ENCODE peak calls at places on chromosomes 16 and 17, in seven cellular contexts. One of them, this sample, is unnamed.

GRCh38 chr17:35448214-35448898 is at the start of gene SLFN13:
- DNase-seq in prostate gland: peak
- DNase-seq in BJ: no peak
- DNase-seq in fibroblast of pulmonary artery: peak
- DNase-seq in keratinocyte: peak
- DNase-seq in heart right ventricle: peak
- DNase-seq in CD14-positive monocyte: peak
- DNase-seq in this sample: peak

GRCh38 chr17:31560836-31561235 is 169.4 kb downstream of the RAB11FIP4 start:
- DNase-seq in keratinocyte: no peak
- DNase-seq in heart right ventricle: no peak
- DNase-seq in fibroblast of pulmonary artery: no peak
- DNase-seq in CD14-positive monocyte: no peak
- DNase-seq in BJ: no peak
- DNase-seq in prostate gland: no peak
- DNase-seq in this sample: no peak

GRCh38 chr16:30417447-30418349 is 10.3 kb downstream of the ZNF771 start:
- DNase-seq in CD14-positive monocyte: peak
- DNase-seq in keratinocyte: no peak
- DNase-seq in prostate gland: peak
- DNase-seq in heart right ventricle: peak
- DNase-seq in BJ: peak
- DNase-seq in fibroblast of pulmonary artery: peak
- DNase-seq in this sample: peak

GRCh38 chr16:56639045-56639444 is 579 bp downstream of the MT1A start:
- DNase-seq in fibroblast of pulmonary artery: no peak
- DNase-seq in BJ: no peak
- DNase-seq in CD14-positive monocyte: no peak
- DNase-seq in prostate gland: no peak
- DNase-seq in heart right ventricle: no peak
- DNase-seq in keratinocyte: no peak
- DNase-seq in this sample: no peak

GRCh38 chr16:22264786-22265185 is 32.4 kb upstream of the POLR3E start:
- DNase-seq in fibroblast of pulmonary artery: no peak
- DNase-seq in BJ: no peak
- DNase-seq in prostate gland: no peak
- DNase-seq in heart right ventricle: no peak
- DNase-seq in keratinocyte: no peak
- DNase-seq in CD14-positive monocyte: no peak
- DNase-seq in this sample: no peak

GRCh38 chr16:28514246-28514645 is 7.6 kb upstream of the IL27 start:
- DNase-seq in CD14-positive monocyte: no peak
- DNase-seq in keratinocyte: no peak
- DNase-seq in fibroblast of pulmonary artery: no peak
- DNase-seq in heart right ventricle: no peak
- DNase-seq in prostate gland: no peak
- DNase-seq in BJ: no peak
- DNase-seq in this sample: no peak

GRCh38 chr17:50476545-50477315 is 1.9 kb upstream of the RSAD1 start:
- DNase-seq in heart right ventricle: no peak
- DNase-seq in fibroblast of pulmonary artery: no peak
- DNase-seq in CD14-positive monocyte: no peak
- DNase-seq in BJ: no peak
- DNase-seq in prostate gland: no peak
- DNase-seq in keratinocyte: no peak
- DNase-seq in this sample: no peak

GRCh38 chr17:72978593-72979218 is 113.8 kb downstream of the SLC39A11 start:
- DNase-seq in fibroblast of pulmonary artery: no peak
- DNase-seq in CD14-positive monocyte: no peak
- DNase-seq in BJ: no peak
- DNase-seq in heart right ventricle: no peak
- DNase-seq in keratinocyte: no peak
- DNase-seq in prostate gland: no peak
- DNase-seq in this sample: no peak

GRCh38 chr17:19670906-19671305 is 22.4 kb downstream of the ALDH3A2 start:
- DNase-seq in keratinocyte: no peak
- DNase-seq in CD14-positive monocyte: no peak
- DNase-seq in prostate gland: no peak
- DNase-seq in fibroblast of pulmonary artery: no peak
- DNase-seq in heart right ventricle: no peak
- DNase-seq in BJ: no peak
- DNase-seq in this sample: no peak

GRCh38 chr16:2450975-2451381 is 8.9 kb upstream of the TEDC2 start:
- DNase-seq in prostate gland: no peak
- DNase-seq in fibroblast of pulmonary artery: no peak
- DNase-seq in keratinocyte: no peak
- DNase-seq in CD14-positive monocyte: no peak
- DNase-seq in heart right ventricle: no peak
- DNase-seq in BJ: no peak
- DNase-seq in this sample: no peak

GRCh38 chr16:14304891-14305459 is 233.9 kb downstream of the MRTFB start:
- DNase-seq in CD14-positive monocyte: no peak
- DNase-seq in prostate gland: no peak
- DNase-seq in fibroblast of pulmonary artery: no peak
- DNase-seq in heart right ventricle: no peak
- DNase-seq in BJ: no peak
- DNase-seq in keratinocyte: no peak
- DNase-seq in this sample: no peak

GRCh38 chr16:311725-312124 is 28.8 kb downstream of the PDIA2 start:
- DNase-seq in keratinocyte: no peak
- DNase-seq in fibroblast of pulmonary artery: no peak
- DNase-seq in prostate gland: no peak
- DNase-seq in BJ: no peak
- DNase-seq in CD14-positive monocyte: no peak
- DNase-seq in heart right ventricle: no peak
- DNase-seq in this sample: no peak

GRCh38 chr16:51445250-51445649 is 294.2 kb upstream of the SALL1 start:
- DNase-seq in CD14-positive monocyte: no peak
- DNase-seq in heart right ventricle: no peak
- DNase-seq in fibroblast of pulmonary artery: no peak
- DNase-seq in prostate gland: no peak
- DNase-seq in keratinocyte: no peak
- DNase-seq in BJ: no peak
- DNase-seq in this sample: no peak

GRCh38 chr16:1539720-1540555 is 6.5 kb downstream of the TMEM204 start:
- DNase-seq in keratinocyte: no peak
- DNase-seq in CD14-positive monocyte: no peak
- DNase-seq in prostate gland: no peak
- DNase-seq in heart right ventricle: no peak
- DNase-seq in BJ: no peak
- DNase-seq in fibroblast of pulmonary artery: no peak
- DNase-seq in this sample: no peak

GRCh38 chr16:61836804-61837398 is 199.3 kb downstream of the CDH8 start:
- DNase-seq in keratinocyte: no peak
- DNase-seq in CD14-positive monocyte: no peak
- DNase-seq in heart right ventricle: no peak
- DNase-seq in fibroblast of pulmonary artery: peak
- DNase-seq in BJ: no peak
- DNase-seq in prostate gland: no peak
- DNase-seq in this sample: no peak

GRCh38 chr16:35510701-35511100 is 2051.3 kb downstream of the TP53TG3F start:
- DNase-seq in keratinocyte: peak
- DNase-seq in heart right ventricle: no peak
- DNase-seq in BJ: no peak
- DNase-seq in CD14-positive monocyte: no peak
- DNase-seq in fibroblast of pulmonary artery: no peak
- DNase-seq in prostate gland: no peak
- DNase-seq in this sample: no peak

GRCh38 chr17:78557598-78558039 is 19.6 kb downstream of the DNAH17 start:
- DNase-seq in prostate gland: no peak
- DNase-seq in CD14-positive monocyte: no peak
- DNase-seq in fibroblast of pulmonary artery: peak
- DNase-seq in heart right ventricle: no peak
- DNase-seq in BJ: peak
- DNase-seq in keratinocyte: no peak
- DNase-seq in this sample: peak

GRCh38 chr16:73610605-73611177 is 562.8 kb upstream of the ZFHX3 start:
- DNase-seq in fibroblast of pulmonary artery: no peak
- DNase-seq in prostate gland: no peak
- DNase-seq in CD14-positive monocyte: no peak
- DNase-seq in BJ: no peak
- DNase-seq in heart right ventricle: no peak
- DNase-seq in keratinocyte: no peak
- DNase-seq in this sample: no peak

GRCh38 chr16:54159490-54160080 is 127.0 kb downstream of the IRX3 start:
- DNase-seq in fibroblast of pulmonary artery: no peak
- DNase-seq in heart right ventricle: no peak
- DNase-seq in prostate gland: no peak
- DNase-seq in BJ: no peak
- DNase-seq in CD14-positive monocyte: no peak
- DNase-seq in keratinocyte: no peak
- DNase-seq in this sample: no peak

GRCh38 chr16:54160939-54161897 is 125.4 kb downstream of the IRX3 start:
- DNase-seq in CD14-positive monocyte: no peak
- DNase-seq in BJ: no peak
- DNase-seq in prostate gland: no peak
- DNase-seq in keratinocyte: no peak
- DNase-seq in heart right ventricle: no peak
- DNase-seq in fibroblast of pulmonary artery: no peak
- DNase-seq in this sample: no peak

GRCh38 chr16:54156349-54156748 is 130.2 kb downstream of the IRX3 start:
- DNase-seq in CD14-positive monocyte: no peak
- DNase-seq in keratinocyte: no peak
- DNase-seq in fibroblast of pulmonary artery: no peak
- DNase-seq in heart right ventricle: no peak
- DNase-seq in BJ: no peak
- DNase-seq in prostate gland: no peak
- DNase-seq in this sample: no peak

GRCh38 chr16:54160252-54160860 is 126.2 kb downstream of the IRX3 start:
- DNase-seq in keratinocyte: no peak
- DNase-seq in prostate gland: no peak
- DNase-seq in heart right ventricle: no peak
- DNase-seq in fibroblast of pulmonary artery: no peak
- DNase-seq in BJ: no peak
- DNase-seq in CD14-positive monocyte: no peak
- DNase-seq in this sample: no peak

DNA sequence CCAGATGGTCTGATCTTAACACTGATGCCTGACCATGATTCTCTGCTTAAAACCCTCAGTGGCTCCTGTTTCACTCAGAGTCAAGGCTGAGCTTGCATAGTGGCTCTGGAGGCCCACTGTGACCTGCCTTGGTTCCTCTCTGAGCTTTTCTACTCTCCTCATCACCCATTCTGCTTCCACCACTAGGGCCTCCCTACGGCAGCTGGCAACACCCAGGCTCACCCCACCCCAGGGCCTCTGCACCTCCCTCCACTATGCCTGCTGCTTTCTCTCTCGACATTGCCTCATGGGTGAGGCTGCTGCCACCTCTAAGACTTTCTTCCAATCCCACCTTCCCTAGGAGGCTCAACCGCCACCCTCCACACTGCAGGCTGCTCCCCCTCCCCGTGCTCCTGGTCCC is 127.6 kb downstream of the IRX3 start:
- DNase-seq in BJ: no peak
- DNase-seq in prostate gland: no peak
- DNase-seq in heart right ventricle: no peak
- DNase-seq in keratinocyte: no peak
- DNase-seq in fibroblast of pulmonary artery: no peak
- DNase-seq in CD14-positive monocyte: no peak
- DNase-seq in this sample: no peak
- TF ChIP-seq CTCF in BJ: no peak
- TF ChIP-seq CTCF in prostate gland: no peak
- TF ChIP-seq CTCF in heart right ventricle: no peak
- TF ChIP-seq CTCF in keratinocyte: no peak
- TF ChIP-seq CTCF in fibroblast of pulmonary artery: no peak
- TF ChIP-seq CTCF in CD14-positive monocyte: no peak
- TF ChIP-seq CTCF in this sample: no peak

GRCh38 chr17:74569001-74569391 is 1.7 kb upstream of the CD300H start:
- DNase-seq in keratinocyte: peak
- DNase-seq in CD14-positive monocyte: no peak
- DNase-seq in BJ: no peak
- DNase-seq in prostate gland: no peak
- DNase-seq in fibroblast of pulmonary artery: no peak
- DNase-seq in heart right ventricle: no peak
- DNase-seq in this sample: no peak

GRCh38 chr17:74574489-74575142 is 7.3 kb upstream of the CD300H start:
- DNase-seq in fibroblast of pulmonary artery: no peak
- DNase-seq in heart right ventricle: no peak
- DNase-seq in prostate gland: no peak
- DNase-seq in BJ: no peak
- DNase-seq in keratinocyte: no peak
- DNase-seq in CD14-positive monocyte: no peak
- DNase-seq in this sample: no peak

GRCh38 chr17:74571894-74572293 is 4.6 kb upstream of the CD300H start:
- DNase-seq in BJ: no peak
- DNase-seq in prostate gland: no peak
- DNase-seq in fibroblast of pulmonary artery: no peak
- DNase-seq in keratinocyte: no peak
- DNase-seq in heart right ventricle: no peak
- DNase-seq in CD14-positive monocyte: no peak
- DNase-seq in this sample: no peak

GRCh38 chr17:74569392-74570003 is 2.2 kb upstream of the CD300H start:
- DNase-seq in BJ: peak
- DNase-seq in heart right ventricle: no peak
- DNase-seq in fibroblast of pulmonary artery: peak
- DNase-seq in CD14-positive monocyte: peak
- DNase-seq in keratinocyte: peak
- DNase-seq in prostate gland: no peak
- DNase-seq in this sample: peak

GRCh38 chr17:74573169-74573568 is 5.9 kb upstream of the CD300H start:
- DNase-seq in fibroblast of pulmonary artery: no peak
- DNase-seq in CD14-positive monocyte: no peak
- DNase-seq in prostate gland: no peak
- DNase-seq in keratinocyte: no peak
- DNase-seq in heart right ventricle: no peak
- DNase-seq in BJ: no peak
- DNase-seq in this sample: no peak
- TF ChIP-seq CTCF in fibroblast of pulmonary artery: no peak
- TF ChIP-seq CTCF in CD14-positive monocyte: no peak
- TF ChIP-seq CTCF in prostate gland: no peak
- TF ChIP-seq CTCF in keratinocyte: no peak
- TF ChIP-seq CTCF in heart right ventricle: no peak
- TF ChIP-seq CTCF in BJ: no peak
- TF ChIP-seq CTCF in this sample: no peak

DNA sequence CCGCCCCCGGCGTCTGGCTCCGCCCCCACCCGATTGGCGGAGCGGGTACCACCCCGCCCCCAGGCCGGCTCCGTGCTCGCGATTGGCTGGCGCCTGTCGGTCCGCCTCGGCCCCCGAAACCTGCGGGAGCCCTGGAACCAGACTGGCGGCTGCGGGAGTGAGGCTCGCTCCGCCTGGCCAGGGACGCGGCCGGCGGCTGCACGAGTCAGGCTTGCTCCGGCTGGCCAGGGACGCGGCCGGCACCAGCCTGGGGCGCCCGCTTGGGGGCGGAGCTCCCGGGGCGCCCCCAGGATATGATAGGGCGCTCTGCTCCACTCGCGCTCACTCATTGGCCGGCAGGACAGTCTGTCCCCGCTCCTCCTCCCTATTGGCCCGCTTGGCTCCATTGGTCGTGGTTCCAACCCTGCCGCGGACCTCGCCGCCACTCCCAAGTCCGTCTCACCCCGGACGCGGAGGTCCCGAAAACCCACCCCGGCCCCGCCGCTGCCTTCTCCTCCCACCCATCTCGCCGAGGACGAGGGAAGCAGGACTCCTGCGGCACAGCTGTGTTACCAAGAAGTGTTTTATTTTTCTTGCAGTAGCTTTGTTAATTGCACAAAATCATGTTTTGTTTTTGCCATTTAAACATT is 340 bp upstream of the ROGDI start:
- DNase-seq in CD14-positive monocyte: peak
- DNase-seq in fibroblast of pulmonary artery: peak
- DNase-seq in prostate gland: peak
- DNase-seq in keratinocyte: no peak
- DNase-seq in heart right ventricle: peak
- DNase-seq in BJ: peak
- DNase-seq in this sample: peak
- TF ChIP-seq CTCF in CD14-positive monocyte: no peak
- TF ChIP-seq CTCF in fibroblast of pulmonary artery: no peak
- TF ChIP-seq CTCF in prostate gland: peak
- TF ChIP-seq CTCF in keratinocyte: no peak
- TF ChIP-seq CTCF in heart right ventricle: peak
- TF ChIP-seq CTCF in BJ: no peak
- TF ChIP-seq CTCF in this sample: no peak

GRCh38 chr17:57868007-57868774 is 18.3 kb upstream of the MRPS23 start:
- DNase-seq in heart right ventricle: peak
- DNase-seq in keratinocyte: no peak
- DNase-seq in fibroblast of pulmonary artery: peak
- DNase-seq in CD14-positive monocyte: peak
- DNase-seq in BJ: peak
- DNase-seq in prostate gland: peak
- DNase-seq in this sample: peak
- TF ChIP-seq CTCF in heart right ventricle: peak
- TF ChIP-seq CTCF in keratinocyte: peak
- TF ChIP-seq CTCF in fibroblast of pulmonary artery: peak
- TF ChIP-seq CTCF in CD14-positive monocyte: peak
- TF ChIP-seq CTCF in BJ: peak
- TF ChIP-seq CTCF in prostate gland: peak
- TF ChIP-seq CTCF in this sample: peak

This sample was measured in cardiac fibroblast.